ENCODE peak calls at places on chromosomes 13 and 19, in seven cellular contexts. M is CD4-positive, alpha-beta memory T cell; P is SHP77 treated with DMSO at 0.1 percent for 48 hours; O is activated T-cell treated with anti-CD3 and anti-CD28 coated beads, Interleukin-2, amount 50 U/mL, for 1 hour; E is cardiac fibroblast; S is fibroblast of mammary gland; C is iris pigment epithelial cell. Q is an unnamed sample.

GRCh38 chr19:10420444-10421239 is at the start of gene PDE4A:
- DNase-seq in M (peak), P (no peak), O (peak), E (peak), S (no peak), C (peak), Q (no peak)

GRCh38 chr13:30920162-30920561 is 12.3 kb upstream of the TEX26 start:
- DNase-seq in M (no peak), P (no peak), O (no peak), E (no peak), S (no peak), C (no peak), Q (no peak)

GRCh38 chr19:29690842-29691241 is 24.2 kb downstream of the C19orf12 start:
- DNase-seq in M (peak), P (no peak), O (no peak), E (peak), S (peak), C (peak), Q (peak)

GRCh38 chr19:16327911-16328823 is 3.5 kb downstream of the KLF2 start:
- DNase-seq in M (peak), P (no peak), O (peak), E (peak), S (peak), C (peak), Q (no peak)

GRCh38 chr19:18588611-18589379 is at the start of gene REX1BD:
- DNase-seq in M (peak), P (peak), O (peak), E (peak), S (peak), C (peak), Q (peak)

GRCh38 chr13:44292545-44292944 is 81.1 kb upstream of the SERP2 start:
- DNase-seq in M (no peak), P (no peak), O (no peak), E (no peak), S (no peak), C (no peak), Q (no peak)

GRCh38 chr19:44847144-44848035 is 1.3 kb downstream of the NECTIN2 start:
- DNase-seq in M (no peak), P (no peak), O (peak), E (peak), S (peak), C (peak), Q (peak)

GRCh38 chr19:13920940-13921744 is 15.1 kb downstream of the CC2D1A start:
- DNase-seq in M (no peak), P (peak), O (no peak), E (peak), S (peak), C (peak), Q (peak)

GRCh38 chr13:90107658-90108057 is 1239.8 kb upstream of the MIR17HG start:
- DNase-seq in M (no peak), P (no peak), O (no peak), E (no peak), S (no peak), C (no peak), Q (no peak)

GRCh38 chr19:12162882-12163806 is at the start of gene ZNF136:
- DNase-seq in M (peak), P (peak), O (peak), E (peak), S (peak), C (peak), Q (peak)

GRCh38 chr13:23901365-23901764 is 4.1 kb upstream of the C1QTNF9B start:
- DNase-seq in M (no peak), P (no peak), O (no peak), E (peak), S (peak), C (peak), Q (no peak)

GRCh38 chr13:33862006-33862405 is 44.1 kb downstream of the RFC3 start:
- DNase-seq in M (no peak), P (no peak), O (no peak), E (no peak), S (no peak), C (no peak), Q (no peak)

GRCh38 chr13:113298001-113298945 is 1.2 kb downstream of the LAMP1 start:
- DNase-seq in M (no peak), P (no peak), O (no peak), E (peak), S (peak), C (peak), Q (no peak)